ENCODE peak calls at places on chromosomes 5 and 9, in ten cellular contexts. Q is SW 1271; R is thoracic aorta; T is neural progenitor cell; Z is COR-L47; P is activated CD4-positive, alpha-beta T cell treated with anti-CD3 and anti-CD28 coated beads, Interleukin-2, amount 50 U/mL, for 1 hour; L is stimulated activated CD4-positive, alpha-beta T cell treated with anti-CD3 and anti-CD28 coated beads, Interleukin-12 subunit alpha, Interleukin-12 subunit beta, amount 100 ng/mL, for 4 hours; O is activated CD8-positive, alpha-beta memory T cell treated with anti-CD3 and anti-CD28 coated beads for 4 hours; W is cardiac muscle cell; C is activated T-helper 1 cell treated with Interleukin-2 at 50 U/mL for 16 hours. U is an unnamed sample.

GRCh38 chr5:61673007-61673735 is 341.1 kb downstream of the ZSWIM6 start:
- DNase-seq in T (peak), P (no peak), Q (no peak), C (no peak), Z (no peak), W (no peak), L (no peak), O (no peak), R (no peak), U (no peak)

GRCh38 chr9:70382046-70382708 is 32.3 kb downstream of the KLF9 start:
- DNase-seq in W (no peak), R (no peak), C (no peak), L (no peak), Q (no peak), P (no peak), Z (no peak), O (no peak), T (no peak), U (no peak)

GRCh38 chr9:29775491-29775890 is 2202.2 kb upstream of the C9orf72 start:
- DNase-seq in W (no peak), C (no peak), O (no peak), Q (no peak), Z (no peak), T (no peak), L (no peak), R (no peak), P (no peak), U (no peak)

GRCh38 chr5:41598011-41598410 is 87.6 kb upstream of the PLCXD3 start:
- DNase-seq in Z (no peak), P (no peak), O (no peak), R (no peak), L (no peak), Q (no peak), W (peak), C (no peak), T (no peak), U (no peak)

GRCh38 chr9:5688109-5688508 is 59.2 kb downstream of the RIC1 start:
- DNase-seq in L (no peak), T (no peak), Z (no peak), O (no peak), W (peak), Q (no peak), R (no peak), C (no peak), P (no peak), U (no peak)

GRCh38 chr5:159725475-159725874 is 190.8 kb upstream of the ADRA1B start:
- DNase-seq in Z (no peak), Q (no peak), P (no peak), T (no peak), L (no peak), W (no peak), O (no peak), R (no peak), C (no peak), U (no peak)

GRCh38 chr9:128393971-128394370 is 22.8 kb downstream of the URM1 start:
- DNase-seq in W (no peak), Q (no peak), Z (no peak), R (no peak), L (no peak), P (no peak), O (no peak), T (peak), C (no peak), U (no peak)

GRCh38 chr5:149002761-149003689 is 59.8 kb downstream of the SH3TC2 start:
- DNase-seq in T (no peak), W (no peak), L (no peak), Q (peak), O (no peak), C (no peak), P (no peak), R (no peak), Z (no peak), U (no peak)

GRCh38 chr9:6147847-6148246 is 67.8 kb upstream of the IL33 start:
- DNase-seq in T (no peak), O (no peak), C (no peak), W (no peak), Z (no peak), L (no peak), P (no peak), R (no peak), Q (no peak), U (no peak)

GRCh38 chr5:3217114-3217513 is 378.5 kb upstream of the IRX1 start:
- DNase-seq in W (no peak), C (no peak), L (no peak), O (no peak), P (no peak), R (no peak), Z (no peak), Q (no peak), T (no peak), U (no peak)

GRCh38 chr5:159098285-159099048 is 1.2 kb downstream of the EBF1 start:
- DNase-seq in L (no peak), C (no peak), P (no peak), W (no peak), T (no peak), R (no peak), Q (no peak), O (no peak), Z (no peak), U (no peak)

GRCh38 chr9:14313951-14314423 is at the start of gene NFIB:
- DNase-seq in Z (peak), W (peak), Q (no peak), P (no peak), L (no peak), T (peak), R (no peak), O (no peak), C (no peak), U (no peak)

GRCh38 chr9:109640232-109641078 is 139.5 kb upstream of the PALM2AKAP2 start:
- DNase-seq in L (no peak), R (peak), W (peak), T (peak), Z (peak), P (no peak), Q (peak), O (no peak), C (no peak), U (no peak)

GRCh38 chr5:102223542-102224444 is 72.3 kb downstream of the SLCO4C1 start:
- DNase-seq in O (no peak), C (no peak), W (peak), P (no peak), Z (peak), T (peak), L (no peak), Q (peak), R (no peak), U (no peak)

U was measured in T-helper 22 cell.